ENCODE peak calls at places on chromosomes 16 and 17, in five cellular contexts. Z is MM.1S, Y is GM12878, R is PC-3, T is mammary epithelial cell. H is an unnamed sample.

GRCh38 chr17:30248786-30249185 is 13.3 kb upstream of the SLC6A4 start:
- DNase-seq in Y (no peak), Z (no peak), T (no peak), R (no peak), H (no peak)

GRCh38 chr17:5825717-5826330 is 241.5 kb upstream of the NLRP1 start:
- DNase-seq in T (no peak), Y (no peak), R (peak; percentile 60), Z (no peak), H (no peak)

GRCh38 chr17:49566668-49567071 is 9.0 kb upstream of the NXPH3 start:
- DNase-seq in R (no peak), Y (no peak), Z (no peak), T (peak; percentile 27), H (no peak)

GRCh38 chr16:10308305-10309193 is 77.3 kb upstream of the ATF7IP2 start:
- DNase-seq in T (peak; percentile 99), R (no peak), Z (no peak), Y (peak; percentile 16), H (no peak)

GRCh38 chr17:75561927-75562603 is 25.5 kb upstream of the MYO15B start:
- DNase-seq in R (peak; percentile 73), Y (no peak), Z (no peak), T (no peak), H (no peak)

GRCh38 chr17:14843086-14843795 is 421.9 kb downstream of the PMP22 start:
- DNase-seq in Z (no peak), Y (no peak), T (no peak), R (no peak), H (no peak)

GRCh38 chr17:52064791-52065211 is 93.7 kb downstream of the CA10 start:
- DNase-seq in Y (no peak), T (peak; percentile 25), Z (no peak), R (no peak), H (no peak)

GRCh38 chr17:32490101-32490482 is 3.3 kb downstream of the CDK5R1 start:
- DNase-seq in R (no peak), Y (no peak), Z (no peak), T (no peak), H (no peak)

GRCh38 chr17:68624381-68624780 is 23.2 kb upstream of the FAM20A start:
- DNase-seq in T (peak; percentile 46), Y (no peak), R (no peak), Z (no peak), H (no peak)

GRCh38 chr17:28983286-28984240 is 22.3 kb downstream of the SEZ6 start:
- DNase-seq in Z (no peak), R (no peak), Y (no peak), T (no peak), H (no peak)

GRCh38 chr16:86771506-86772230 is 193.3 kb downstream of the FOXL1 start:
- DNase-seq in Z (no peak), T (no peak), Y (no peak), R (no peak), H (no peak)

GRCh38 chr16:80615751-80616150 is 75.0 kb downstream of the DYNLRB2 start:
- DNase-seq in T (no peak), Y (no peak), R (no peak), Z (no peak), H (no peak)

GRCh38 chr17:50177983-50178834 is 12.4 kb downstream of the SGCA start:
- DNase-seq in Y (no peak), Z (peak; percentile 73), R (peak; percentile 97), T (peak; percentile 99), H (peak; percentile 95)

GRCh38 chr16:6104423-6104822 is 1006.8 kb upstream of the EEF2KMT start:
- DNase-seq in R (no peak), Z (no peak), Y (no peak), T (no peak), H (no peak)

GRCh38 chr17:38448208-38448776 is 20.0 kb downstream of the ARHGAP23 start:
- DNase-seq in T (no peak), Y (no peak), R (no peak), Z (no peak), H (no peak)

GRCh38 chr16:11393366-11393765 is 48.1 kb downstream of the RMI2 start:
- DNase-seq in T (no peak), Z (no peak), Y (no peak), R (no peak), H (no peak)

GRCh38 chr17:9973689-9974459 is 68.8 kb upstream of the RCVRN start:
- DNase-seq in T (no peak), Z (no peak), Y (no peak), R (no peak), H (no peak)

GRCh38 chr16:47970291-47970931 is 185.4 kb downstream of the ABCC12 start:
- DNase-seq in R (peak; percentile 65), Z (no peak), Y (no peak), T (peak; percentile 60), H (peak; percentile 54)

GRCh38 chr16:66740533-66740932 is 10.9 kb downstream of the DYNC1LI2 start:
- DNase-seq in R (peak; percentile 32), Z (no peak), T (peak; percentile 30), Y (no peak), H (peak; percentile 46)

GRCh38 chr16:17275076-17275732 is 195.6 kb downstream of the XYLT1 start:
- DNase-seq in Z (peak; percentile 48), Y (no peak), T (peak; percentile 65), R (no peak), H (no peak)

GRCh38 chr17:8253801-8254200 is 4.7 kb downstream of the PFAS start:
- DNase-seq in Z (no peak), T (no peak), Y (no peak), R (no peak), H (peak; percentile 25)

GRCh38 chr16:68995011-68995504 is 110.4 kb upstream of the HAS3 start:
- DNase-seq in R (peak; percentile 70), Y (no peak), T (peak; percentile 98), Z (no peak), H (peak; percentile 44)

GRCh38 chr16:66521951-66522771 is 27.8 kb downstream of the TK2 start:
- DNase-seq in R (peak; percentile 95), Z (peak; percentile 96), Y (peak; percentile 86), T (peak; percentile 100), H (peak; percentile 37)

GRCh38 chr16:89847930-89848297 is 19.6 kb downstream of the SPIRE2 start:
- DNase-seq in T (no peak), Y (no peak), Z (no peak), R (no peak), H (no peak)

GRCh38 chr16:77749415-77749814 is 27.1 kb downstream of the NUDT7 start:
- DNase-seq in R (no peak), T (no peak), Y (no peak), Z (no peak), H (no peak)

GRCh38 chr17:46847204-46848191 is 3.9 kb upstream of the WNT9B start:
- DNase-seq in Y (no peak), T (no peak), R (no peak), Z (no peak), H (no peak)

GRCh38 chr16:324451-325334 is 27.8 kb downstream of the AXIN1 start:
- DNase-seq in Z (no peak), T (no peak), Y (no peak), R (no peak), H (no peak)

GRCh38 chr17:43578699-43579569 is 32.8 kb upstream of the ETV4 start:
- DNase-seq in R (peak; percentile 69), T (peak; percentile 49), Y (peak; percentile 74), Z (peak; percentile 35), H (peak; percentile 69)

GRCh38 chr16:85888405-85889331 is 10.3 kb upstream of the IRF8 start:
- DNase-seq in Z (peak; percentile 41), T (peak; percentile 34), R (peak; percentile 73), Y (peak; percentile 89), H (peak; percentile 25)

GRCh38 chr17:28407974-28408306 is 1.9 kb upstream of the SLC46A1 start:
- DNase-seq in Z (no peak), Y (no peak), T (no peak), R (no peak), H (no peak)

GRCh38 chr16:27230562-27230991 is 27.3 kb downstream of the KDM8 start:
- DNase-seq in T (no peak), Z (peak; percentile 78), R (no peak), Y (no peak), H (no peak)
- H3K4me1 ChIP-seq in T (peaks cover 28% of the 10 kb centered on the region), Z (peaks cover 44% of the 10 kb centered on the region), R (peaks cover 6% of the 10 kb centered on the region), Y (peaks cover 31% of the 10 kb centered on the region), H (peaks cover 10% of the 10 kb centered on the region)

GRCh38 chr17:21815352-21816063 is 123.2 kb downstream of the KCNJ18 start:
- DNase-seq in Y (no peak), T (no peak), R (no peak), Z (no peak), H (no peak)
- H3K9me3 ChIP-seq in Y (no peaks in the 10 kb centered on the region), T (peaks cover 15% of the 10 kb centered on the region), R (no peaks in the 10 kb centered on the region), Z (no peaks in the 10 kb centered on the region), H (no peaks in the 10 kb centered on the region)

DNA sequence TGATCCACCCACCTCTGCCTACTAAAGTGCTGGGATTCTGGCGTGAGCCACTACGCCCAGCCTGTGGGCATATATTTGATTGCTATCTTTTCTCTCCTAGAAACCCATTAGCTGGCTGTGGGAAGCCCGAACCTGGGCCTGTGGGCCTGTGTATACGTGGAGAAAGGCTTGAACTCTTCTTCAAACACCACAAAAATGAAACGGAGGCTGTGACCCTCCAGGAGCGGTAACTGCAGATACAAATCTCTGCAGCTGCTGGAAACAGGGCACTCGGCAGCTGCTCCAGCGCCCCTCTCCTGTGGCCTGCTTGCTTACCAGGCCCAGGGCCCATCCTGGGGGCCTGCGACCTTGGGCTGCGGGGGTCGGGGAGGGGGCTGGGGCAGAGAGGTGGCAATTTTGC is 27.9 kb upstream of the MTSS2 start:
- DNase-seq in T (no peak), Z (no peak), Y (no peak), R (no peak), H (no peak)
- H3K9ac ChIP-seq in T (no peak overlapping the region), Z (no peak overlapping the region), Y (no peak overlapping the region), R (no peak overlapping the region), H (no peak overlapping the region)

GRCh38 chr17:78186689-78187595 is at the start of the genes AFMID and TK1:
- DNase-seq in Y (peak; percentile 87), R (peak; percentile 100), T (peak; percentile 97), Z (peak; percentile 97), H (peak; percentile 99)
- H3K4me1 ChIP-seq in Y (peaks cover 5% of the 10 kb centered on the region), R (peaks cover 24% of the 10 kb centered on the region), T (peaks cover 13% of the 10 kb centered on the region), Z (peaks cover 8% of the 10 kb centered on the region), H (peaks cover 4% of the 10 kb centered on the region)

GRCh38 chr17:82737981-82738877 is 2.8 kb downstream of the FN3K start:
- DNase-seq in R (no peak), Y (no peak), T (no peak), Z (no peak), H (no peak)
- H3K9me3 ChIP-seq in R (peaks cover 2% of the 10 kb centered on the region), Y (peaks cover 14% of the 10 kb centered on the region), T (peaks cover 12% of the 10 kb centered on the region), Z (no peaks in the 10 kb centered on the region), H (peaks cover 8% of the 10 kb centered on the region)

GRCh38 chr16:28259091-28259780 is 33.1 kb upstream of the SBK1 start:
- DNase-seq in Z (no peak), Y (no peak), T (no peak), R (no peak), H (no peak)
- H3K9ac ChIP-seq in Z (no peak overlapping the region), Y (no peak overlapping the region), T (no peak overlapping the region), R (no peak overlapping the region), H (no peak overlapping the region)

GRCh38 chr17:40113961-40114272 is 7.9 kb upstream of the MSL1 start:
- DNase-seq in R (no peak), Y (no peak), Z (peak; percentile 4), T (no peak), H (peak; percentile 60)
- H3K4me1 ChIP-seq in R (peaks cover 48% of the 10 kb centered on the region), Y (peaks cover 28% of the 10 kb centered on the region), Z (peaks cover 30% of the 10 kb centered on the region), T (peaks cover 43% of the 10 kb centered on the region), H (peaks cover 50% of the 10 kb centered on the region)

H was measured in adipocyte.